ENCODE peak calls at places on chromosomes 5 and 9, in eight cellular contexts. One of them, this sample, is unnamed. For H3K36me3, the result is how much of the 10 kb centered on the place peaks cover.

GRCh38 chr9:22528485-22528884 is 81.9 kb downstream of the DMRTA1 start:
- DNase-seq in GM06990: no peak
- DNase-seq in Peyer's patch: no peak
- DNase-seq in fibroblast of lung: peak
- DNase-seq in aorta: no peak
- DNase-seq in naive thymus-derived CD4-positive, alpha-beta T cell: no peak
- DNase-seq in BJ: no peak
- DNase-seq in tibial nerve: no peak
- DNase-seq in this sample: no peak

GRCh38 chr9:118094387-118094786 is 390.2 kb downstream of the TLR4 start:
- DNase-seq in GM06990: no peak
- DNase-seq in Peyer's patch: no peak
- DNase-seq in fibroblast of lung: no peak
- DNase-seq in aorta: no peak
- DNase-seq in naive thymus-derived CD4-positive, alpha-beta T cell: no peak
- DNase-seq in BJ: no peak
- DNase-seq in tibial nerve: no peak
- DNase-seq in this sample: no peak

GRCh38 chr5:139693676-139694364 is 45.7 kb downstream of the CXXC5 start:
- DNase-seq in GM06990: no peak
- DNase-seq in Peyer's patch: no peak
- DNase-seq in fibroblast of lung: no peak
- DNase-seq in aorta: no peak
- DNase-seq in naive thymus-derived CD4-positive, alpha-beta T cell: no peak
- DNase-seq in BJ: no peak
- DNase-seq in tibial nerve: no peak
- DNase-seq in this sample: no peak

GRCh38 chr9:126682928-126683697 is 69.4 kb downstream of the LMX1B start:
- DNase-seq in GM06990: no peak
- DNase-seq in Peyer's patch: no peak
- DNase-seq in fibroblast of lung: no peak
- DNase-seq in aorta: no peak
- DNase-seq in naive thymus-derived CD4-positive, alpha-beta T cell: no peak
- DNase-seq in BJ: no peak
- DNase-seq in tibial nerve: no peak
- DNase-seq in this sample: peak

GRCh38 chr9:70435948-70436347 is 21.5 kb upstream of the KLF9 start:
- DNase-seq in GM06990: no peak
- DNase-seq in Peyer's patch: no peak
- DNase-seq in fibroblast of lung: peak
- DNase-seq in aorta: no peak
- DNase-seq in naive thymus-derived CD4-positive, alpha-beta T cell: no peak
- DNase-seq in BJ: no peak
- DNase-seq in tibial nerve: no peak
- DNase-seq in this sample: no peak

GRCh38 chr5:33465120-33465519 is 24.4 kb downstream of the TARS1 start:
- DNase-seq in GM06990: no peak
- DNase-seq in Peyer's patch: no peak
- DNase-seq in fibroblast of lung: no peak
- DNase-seq in aorta: no peak
- DNase-seq in naive thymus-derived CD4-positive, alpha-beta T cell: no peak
- DNase-seq in BJ: no peak
- DNase-seq in tibial nerve: no peak
- DNase-seq in this sample: no peak

GRCh38 chr5:156411131-156411727 is 84.3 kb downstream of the SGCD start:
- DNase-seq in GM06990: no peak
- DNase-seq in Peyer's patch: no peak
- DNase-seq in fibroblast of lung: peak
- DNase-seq in aorta: no peak
- DNase-seq in naive thymus-derived CD4-positive, alpha-beta T cell: no peak
- DNase-seq in BJ: peak
- DNase-seq in tibial nerve: no peak
- DNase-seq in this sample: no peak

GRCh38 chr5:315488-316209 is 5.9 kb upstream of the AHRR start:
- DNase-seq in GM06990: no peak
- DNase-seq in Peyer's patch: no peak
- DNase-seq in fibroblast of lung: no peak
- DNase-seq in aorta: no peak
- DNase-seq in naive thymus-derived CD4-positive, alpha-beta T cell: no peak
- DNase-seq in BJ: no peak
- DNase-seq in tibial nerve: no peak
- DNase-seq in this sample: no peak

GRCh38 chr5:170491479-170491878 is 12.3 kb upstream of the KCNIP1 start:
- DNase-seq in GM06990: no peak
- DNase-seq in Peyer's patch: no peak
- DNase-seq in fibroblast of lung: peak
- DNase-seq in aorta: no peak
- DNase-seq in naive thymus-derived CD4-positive, alpha-beta T cell: no peak
- DNase-seq in BJ: peak
- DNase-seq in tibial nerve: no peak
- DNase-seq in this sample: no peak

GRCh38 chr5:66796306-66797292 is 200.4 kb downstream of the MAST4 start:
- DNase-seq in GM06990: no peak
- DNase-seq in Peyer's patch: no peak
- DNase-seq in fibroblast of lung: peak
- DNase-seq in aorta: no peak
- DNase-seq in naive thymus-derived CD4-positive, alpha-beta T cell: no peak
- DNase-seq in BJ: no peak
- DNase-seq in tibial nerve: no peak
- DNase-seq in this sample: no peak

GRCh38 chr9:122498883-122499288 is 11.7 kb upstream of the OR1J2 start:
- DNase-seq in GM06990: peak
- DNase-seq in Peyer's patch: no peak
- DNase-seq in fibroblast of lung: peak
- DNase-seq in aorta: no peak
- DNase-seq in naive thymus-derived CD4-positive, alpha-beta T cell: no peak
- DNase-seq in BJ: peak
- DNase-seq in tibial nerve: no peak
- DNase-seq in this sample: no peak

GRCh38 chr5:54390015-54390414 is 65.5 kb upstream of the HSPB3 start:
- DNase-seq in GM06990: no peak
- DNase-seq in Peyer's patch: no peak
- DNase-seq in fibroblast of lung: peak
- DNase-seq in aorta: no peak
- DNase-seq in naive thymus-derived CD4-positive, alpha-beta T cell: no peak
- DNase-seq in BJ: peak
- DNase-seq in tibial nerve: no peak
- DNase-seq in this sample: no peak

GRCh38 chr9:6563036-6563435 is 82.5 kb downstream of the GLDC start:
- DNase-seq in GM06990: no peak
- DNase-seq in Peyer's patch: no peak
- DNase-seq in fibroblast of lung: no peak
- DNase-seq in aorta: no peak
- DNase-seq in naive thymus-derived CD4-positive, alpha-beta T cell: no peak
- DNase-seq in BJ: no peak
- DNase-seq in tibial nerve: no peak
- DNase-seq in this sample: no peak

GRCh38 chr9:33465596-33466564 is 7.8 kb downstream of the NOL6 start:
- DNase-seq in GM06990: no peak
- DNase-seq in Peyer's patch: no peak
- DNase-seq in fibroblast of lung: no peak
- DNase-seq in aorta: peak
- DNase-seq in naive thymus-derived CD4-positive, alpha-beta T cell: no peak
- DNase-seq in BJ: no peak
- DNase-seq in tibial nerve: no peak
- DNase-seq in this sample: no peak

GRCh38 chr9:13446261-13446660 is 166.8 kb upstream of the MPDZ start:
- DNase-seq in GM06990: no peak
- DNase-seq in Peyer's patch: no peak
- DNase-seq in fibroblast of lung: no peak
- DNase-seq in aorta: no peak
- DNase-seq in naive thymus-derived CD4-positive, alpha-beta T cell: no peak
- DNase-seq in BJ: no peak
- DNase-seq in tibial nerve: no peak
- DNase-seq in this sample: no peak

DNA sequence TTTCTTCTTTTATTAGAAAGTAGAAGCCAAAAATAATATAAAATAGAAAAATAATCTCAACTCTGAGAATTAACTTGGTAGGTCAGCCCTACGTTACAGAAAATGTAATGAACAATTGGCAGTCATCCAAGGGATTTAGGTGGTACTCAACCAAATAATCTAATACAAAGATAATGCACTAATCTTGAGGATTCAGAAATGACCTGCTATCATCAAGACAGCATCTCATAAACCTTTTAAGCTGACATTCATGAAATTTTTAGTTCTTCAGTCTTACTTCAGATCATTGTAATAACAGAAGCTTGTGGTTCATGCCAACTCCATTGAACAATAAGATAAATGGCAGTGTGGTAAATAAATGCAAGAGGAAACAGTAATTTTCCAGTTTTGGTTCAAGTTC is 1058.0 kb downstream of the MAT2B start:
- DNase-seq in GM06990: no peak
- DNase-seq in Peyer's patch: no peak
- DNase-seq in fibroblast of lung: no peak
- DNase-seq in aorta: no peak
- DNase-seq in naive thymus-derived CD4-positive, alpha-beta T cell: no peak
- DNase-seq in BJ: no peak
- DNase-seq in tibial nerve: no peak
- DNase-seq in this sample: no peak
- H3K36me3 ChIP-seq in GM06990: under half
- H3K36me3 ChIP-seq in Peyer's patch: under half
- H3K36me3 ChIP-seq in fibroblast of lung: under half
- H3K36me3 ChIP-seq in aorta: under half
- H3K36me3 ChIP-seq in naive thymus-derived CD4-positive, alpha-beta T cell: under half
- H3K36me3 ChIP-seq in BJ: under half
- H3K36me3 ChIP-seq in tibial nerve: under half
- H3K36me3 ChIP-seq in this sample: under half

GRCh38 chr5:79685621-79686020 is 4.0 kb upstream of the CMYA5 start:
- DNase-seq in GM06990: no peak
- DNase-seq in Peyer's patch: no peak
- DNase-seq in fibroblast of lung: peak
- DNase-seq in aorta: no peak
- DNase-seq in naive thymus-derived CD4-positive, alpha-beta T cell: no peak
- DNase-seq in BJ: no peak
- DNase-seq in tibial nerve: no peak
- DNase-seq in this sample: no peak
- H3K36me3 ChIP-seq in GM06990: under half
- H3K36me3 ChIP-seq in Peyer's patch: under half
- H3K36me3 ChIP-seq in fibroblast of lung: under half
- H3K36me3 ChIP-seq in aorta: under half
- H3K36me3 ChIP-seq in naive thymus-derived CD4-positive, alpha-beta T cell: under half
- H3K36me3 ChIP-seq in BJ: under half
- H3K36me3 ChIP-seq in tibial nerve: under half
- H3K36me3 ChIP-seq in this sample: under half

DNA sequence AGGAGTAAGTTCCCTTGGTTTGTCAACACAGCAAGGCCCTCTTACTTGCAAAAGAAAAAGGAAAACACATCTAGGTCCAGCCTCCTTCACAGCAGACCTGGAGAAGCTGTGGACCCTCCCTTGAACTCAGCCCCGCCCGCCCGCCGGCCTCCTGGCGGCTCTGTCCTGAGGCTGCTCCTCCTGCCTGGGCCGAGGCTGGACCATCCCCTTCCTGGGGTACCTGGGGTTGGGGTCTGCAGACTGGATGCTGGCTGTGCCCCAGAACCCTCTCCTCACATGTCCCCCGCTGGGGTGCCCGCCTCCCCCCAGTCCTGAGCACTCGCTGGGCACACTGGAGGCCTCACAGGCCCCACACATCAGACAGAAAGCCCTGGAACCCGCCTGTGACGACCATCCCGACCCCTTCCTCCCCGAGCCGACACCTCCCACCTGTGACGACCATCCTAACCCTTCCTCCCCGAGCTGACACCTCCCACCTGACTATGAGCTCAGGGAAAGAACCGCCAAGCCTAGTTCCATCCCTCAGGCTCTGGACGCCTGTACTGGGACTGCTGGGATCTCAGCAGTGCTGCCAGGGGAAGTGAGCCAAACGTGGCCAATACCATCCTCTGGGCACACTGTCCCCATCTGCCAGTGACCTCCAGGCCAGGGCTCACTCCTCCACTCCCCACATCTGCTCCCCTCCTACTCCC is 7.2 kb upstream of the TMEM210 start:
- DNase-seq in GM06990: no peak
- DNase-seq in Peyer's patch: no peak
- DNase-seq in fibroblast of lung: no peak
- DNase-seq in aorta: no peak
- DNase-seq in naive thymus-derived CD4-positive, alpha-beta T cell: no peak
- DNase-seq in BJ: no peak
- DNase-seq in tibial nerve: no peak
- DNase-seq in this sample: no peak
- H3K36me3 ChIP-seq in GM06990: under half
- H3K36me3 ChIP-seq in Peyer's patch: under half
- H3K36me3 ChIP-seq in fibroblast of lung: under half
- H3K36me3 ChIP-seq in aorta: under half
- H3K36me3 ChIP-seq in naive thymus-derived CD4-positive, alpha-beta T cell: under half
- H3K36me3 ChIP-seq in BJ: under half
- H3K36me3 ChIP-seq in tibial nerve: under half
- H3K36me3 ChIP-seq in this sample: half or more

GRCh38 chr9:89387970-89388867 is 69.9 kb downstream of the SECISBP2 start:
- DNase-seq in GM06990: no peak
- DNase-seq in Peyer's patch: no peak
- DNase-seq in fibroblast of lung: no peak
- DNase-seq in aorta: no peak
- DNase-seq in naive thymus-derived CD4-positive, alpha-beta T cell: no peak
- DNase-seq in BJ: peak
- DNase-seq in tibial nerve: peak
- DNase-seq in this sample: peak

GRCh38 chr9:89386797-89387196 is 68.5 kb downstream of the SECISBP2 start:
- DNase-seq in GM06990: no peak
- DNase-seq in Peyer's patch: no peak
- DNase-seq in fibroblast of lung: no peak
- DNase-seq in aorta: no peak
- DNase-seq in naive thymus-derived CD4-positive, alpha-beta T cell: no peak
- DNase-seq in BJ: no peak
- DNase-seq in tibial nerve: no peak
- DNase-seq in this sample: peak

GRCh38 chr9:89386206-89386605 is 67.9 kb downstream of the SECISBP2 start:
- DNase-seq in GM06990: no peak
- DNase-seq in Peyer's patch: no peak
- DNase-seq in fibroblast of lung: no peak
- DNase-seq in aorta: no peak
- DNase-seq in naive thymus-derived CD4-positive, alpha-beta T cell: no peak
- DNase-seq in BJ: no peak
- DNase-seq in tibial nerve: no peak
- DNase-seq in this sample: peak

GRCh38 chr9:89388868-89389177 is 70.5 kb downstream of the SECISBP2 start:
- DNase-seq in GM06990: no peak
- DNase-seq in Peyer's patch: no peak
- DNase-seq in fibroblast of lung: no peak
- DNase-seq in aorta: no peak
- DNase-seq in naive thymus-derived CD4-positive, alpha-beta T cell: no peak
- DNase-seq in BJ: no peak
- DNase-seq in tibial nerve: no peak
- DNase-seq in this sample: peak

DNA sequence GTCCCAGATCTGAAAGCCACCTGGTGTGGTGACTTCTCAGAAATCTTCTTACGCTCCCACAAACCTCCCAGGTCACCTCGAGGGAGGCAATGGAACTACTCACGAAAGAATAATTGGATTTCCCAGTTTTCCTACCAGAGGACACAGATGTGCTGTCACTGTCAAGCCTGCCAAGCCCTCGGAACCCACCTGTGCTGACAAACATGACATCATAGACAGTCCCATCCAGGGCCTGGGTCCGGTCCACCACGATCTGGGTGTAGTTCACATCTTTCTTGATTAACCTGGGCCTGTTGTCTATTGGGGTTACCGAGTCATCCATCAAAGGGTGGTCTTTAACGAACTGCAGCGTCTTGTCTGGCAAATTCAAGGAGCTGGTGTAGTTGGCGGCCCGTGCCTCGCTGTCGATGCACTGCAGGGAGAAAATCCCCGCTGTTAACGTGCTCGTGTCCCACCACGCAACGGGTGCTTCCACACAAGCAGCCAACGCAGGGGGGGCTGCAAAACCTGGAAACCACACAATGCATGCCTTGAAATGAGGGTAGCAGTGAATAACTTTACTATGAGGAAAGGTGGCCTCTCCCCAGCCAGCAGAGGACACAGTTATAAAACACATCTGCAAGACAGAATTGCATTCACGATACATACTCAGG is 69.0 kb downstream of the SECISBP2 start:
- DNase-seq in GM06990: no peak
- DNase-seq in Peyer's patch: no peak
- DNase-seq in fibroblast of lung: no peak
- DNase-seq in aorta: no peak
- DNase-seq in naive thymus-derived CD4-positive, alpha-beta T cell: no peak
- DNase-seq in BJ: no peak
- DNase-seq in tibial nerve: no peak
- DNase-seq in this sample: peak
- H3K36me3 ChIP-seq in GM06990: half or more
- H3K36me3 ChIP-seq in Peyer's patch: under half
- H3K36me3 ChIP-seq in fibroblast of lung: under half
- H3K36me3 ChIP-seq in aorta: under half
- H3K36me3 ChIP-seq in naive thymus-derived CD4-positive, alpha-beta T cell: half or more
- H3K36me3 ChIP-seq in BJ: under half
- H3K36me3 ChIP-seq in tibial nerve: under half
- H3K36me3 ChIP-seq in this sample: under half